ENCODE peak calls at places on chromosomes 11 and 22, in four cellular contexts. B, F, M and J are unnamed samples.
A peak's percentile ranks its signal among the peaks of the same experiment; 100 is the strongest.

GRCh38 chr11:8327761-8328192 is 64.1 kb upstream of the LMO1 start:
- DNase-seq in B (no peak), F (no peak), M (no peak), J (peak; percentile 35)

GRCh38 chr11:1768141-1768469 is 4.4 kb upstream of the CTSD start:
- DNase-seq in B (no peak), F (no peak), M (no peak), J (no peak)

GRCh38 chr11:47213985-47214564 is 699 bp upstream of the DDB2 start:
- DNase-seq in B (peak; percentile 77), F (peak; percentile 85), M (peak; percentile 96), J (peak; percentile 91)

GRCh38 chr22:37419916-37420655 is 7.2 kb downstream of the ELFN2 start:
- DNase-seq in B (peak; percentile 34), F (peak; percentile 64), M (peak; percentile 17), J (peak; percentile 57)

GRCh38 chr22:45977003-45977395 is at the start of gene WNT7B:
- DNase-seq in B (peak; percentile 50), F (peak; percentile 79), M (no peak), J (no peak)

GRCh38 chr22:47486569-47487312 is 724.3 kb downstream of the TBC1D22A start:
- DNase-seq in B (no peak), F (no peak), M (no peak), J (no peak)

GRCh38 chr11:114159320-114159719 is 99.8 kb downstream of the ZBTB16 start:
- DNase-seq in B (no peak), F (no peak), M (no peak), J (no peak)

GRCh38 chr11:3163241-3163981 is 1.7 kb downstream of the OSBPL5 start:
- DNase-seq in B (no peak), F (no peak), M (peak; percentile 52), J (no peak)

GRCh38 chr11:105609832-105610781 is at the start of gene GRIA4:
- DNase-seq in B (peak; percentile 76), F (no peak), M (no peak), J (no peak)
- H3K4me3 ChIP-seq in B (peak within 1 kb of the TSS; percentile 71), F (no peak within 1 kb of the TSS), M (no peak within 1 kb of the TSS), J (no peak within 1 kb of the TSS)

DNA sequence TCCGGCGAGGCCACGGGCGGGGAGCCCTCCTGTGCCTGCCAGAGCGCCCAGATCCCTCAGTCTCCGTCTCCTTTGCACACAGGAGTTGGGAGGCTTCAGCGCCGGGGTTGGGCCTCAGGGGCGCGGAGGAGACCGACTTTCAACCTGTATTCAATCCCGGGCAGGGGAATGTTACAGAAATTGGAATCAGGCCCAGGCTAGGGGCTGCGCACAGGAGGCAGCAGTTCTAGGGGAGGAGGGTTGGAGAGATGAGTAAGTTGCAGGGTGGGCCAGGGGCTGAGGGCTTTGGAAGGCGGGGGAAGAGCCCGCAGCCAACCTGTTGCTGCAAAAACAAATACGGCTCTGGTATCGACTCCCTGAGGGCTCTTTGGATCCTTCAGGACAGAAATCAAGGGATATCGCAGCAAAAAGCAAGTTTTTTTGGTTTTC is 651 bp upstream of the KCNA4 start:
- DNase-seq in B (no peak), F (no peak), M (no peak), J (no peak)
- H3K27me3 ChIP-seq in B (peaks cover 85% of the 10 kb centered on the region), F (peaks cover 41% of the 10 kb centered on the region), M (peaks cover 15% of the 10 kb centered on the region), J (no peaks in the 10 kb centered on the region)

GRCh38 chr11:83033367-83033766 is 38.3 kb downstream of the RAB30 start:
- DNase-seq in B (no peak), F (no peak), M (no peak), J (no peak)
- H3K4me3 ChIP-seq in B (no peak overlapping the region), F (no peak overlapping the region), M (no peak overlapping the region), J (no peak overlapping the region)

GRCh38 chr11:19433367-19433766 is 192.6 kb upstream of the E2F8 start:
- DNase-seq in B (no peak), F (no peak), M (no peak), J (no peak)

GRCh38 chr11:19435306-19435989 is 194.7 kb upstream of the E2F8 start:
- DNase-seq in B (no peak), F (no peak), M (no peak), J (no peak)

GRCh38 chr11:19431059-19431398 is 190.3 kb upstream of the E2F8 start:
- DNase-seq in B (no peak), F (no peak), M (no peak), J (no peak)

GRCh38 chr11:19432370-19433163 is 191.8 kb upstream of the E2F8 start:
- DNase-seq in B (no peak), F (peak; percentile 72), M (no peak), J (no peak)

DNA sequence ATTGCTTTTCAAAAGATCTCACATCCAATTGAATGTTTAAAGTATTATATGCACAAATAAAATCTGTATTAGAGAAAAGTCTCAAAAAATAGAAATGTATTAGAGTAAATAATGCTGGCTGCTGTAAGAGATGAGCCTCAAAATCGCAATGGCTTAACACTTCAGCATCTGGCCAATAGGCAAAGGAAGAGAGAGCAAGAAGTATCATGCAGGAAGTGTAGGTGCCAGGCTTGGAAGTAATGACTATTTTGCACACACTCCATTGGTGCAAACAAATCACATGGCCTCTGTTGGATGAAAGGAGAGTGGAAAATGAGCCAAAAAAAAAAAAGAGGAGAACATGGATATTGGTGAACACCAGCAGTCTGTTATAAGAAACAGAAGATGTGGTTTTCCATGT is 193.0 kb upstream of the E2F8 start:
- DNase-seq in B (no peak), F (no peak), M (no peak), J (no peak)
- H3K27me3 ChIP-seq in B (no peaks in the 10 kb centered on the region), F (no peaks in the 10 kb centered on the region), M (peaks cover 8% of the 10 kb centered on the region), J (peaks cover 10% of the 10 kb centered on the region)

GRCh38 chr11:68011046-68011943 is 1.2 kb downstream of the ALDH3B1 start:
- DNase-seq in B (no peak), F (peak; percentile 31), M (peak; percentile 65), J (no peak)
- H3K4me3 ChIP-seq in B (no peak overlapping the region), F (peak overlapping the region; percentile 59), M (peak overlapping the region; percentile 66), J (no peak overlapping the region)

DNA sequence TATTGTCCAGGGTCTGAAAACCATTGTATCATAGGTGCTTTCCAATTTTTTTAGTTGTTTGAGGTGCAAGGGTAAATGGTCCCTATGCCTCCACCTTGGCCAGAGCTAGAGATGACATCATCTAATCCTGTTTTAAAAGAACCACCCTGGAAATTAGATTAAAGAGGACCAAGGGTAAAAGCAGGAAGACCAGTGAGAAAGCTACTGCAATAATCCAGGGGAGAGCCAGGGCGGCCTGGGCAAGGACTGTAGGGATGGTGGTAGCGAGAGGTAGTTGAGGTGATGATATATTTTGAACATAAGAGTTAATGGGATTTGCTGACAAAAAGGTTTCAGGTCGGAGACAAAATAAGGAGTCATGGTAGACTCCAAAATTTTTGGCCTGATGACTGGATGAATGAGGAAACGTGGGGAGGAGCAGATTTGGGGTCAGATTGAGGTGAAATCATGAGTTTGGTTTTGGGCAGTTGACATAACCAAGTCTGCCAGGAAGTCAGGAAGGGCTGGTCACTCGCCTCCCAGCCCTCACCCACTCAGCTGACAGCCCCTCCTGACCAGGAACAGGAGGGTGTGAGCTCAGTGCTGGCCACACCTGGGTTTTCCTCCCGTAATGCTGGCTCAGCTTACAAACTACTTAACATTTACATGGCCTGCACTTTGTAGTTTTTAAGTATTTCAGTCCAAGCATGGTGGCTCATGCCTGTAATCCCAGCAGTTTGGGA is 23.0 kb downstream of the SCN4B start:
- DNase-seq in B (no peak), F (peak; percentile 59), M (no peak), J (no peak)
- H3K27me3 ChIP-seq in B (no peaks in the 10 kb centered on the region), F (no peaks in the 10 kb centered on the region), M (no peaks in the 10 kb centered on the region), J (peaks cover 8% of the 10 kb centered on the region)

GRCh38 chr11:14971865-14972580 is at the start of gene CALCA:
- DNase-seq in B (peak; percentile 19), F (no peak), M (no peak), J (no peak)
- H3K4me3 ChIP-seq in B (no peak within 1 kb of the TSS), F (no peak within 1 kb of the TSS), M (no peak within 1 kb of the TSS), J (no peak within 1 kb of the TSS)

DNA sequence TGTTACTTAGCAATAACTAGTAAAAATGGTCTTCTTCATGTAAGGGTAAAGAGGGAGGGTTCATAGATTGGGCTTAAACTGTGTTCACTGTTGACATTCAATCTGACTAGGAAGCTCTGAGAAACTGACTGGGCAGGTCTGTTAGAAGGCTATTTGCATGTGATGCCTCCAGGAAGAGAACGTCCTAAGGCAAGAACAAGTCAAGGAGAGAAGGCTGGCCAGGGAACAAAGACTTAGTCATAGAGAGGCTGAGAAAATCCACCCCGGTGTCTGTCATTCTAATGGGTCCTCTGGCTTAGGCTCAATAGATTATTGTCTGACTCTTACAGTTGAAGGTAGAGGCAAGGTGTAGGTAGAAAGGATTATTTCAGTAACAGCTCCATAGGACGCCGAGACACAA is 50.3 kb upstream of the CD44 start:
- DNase-seq in B (no peak), F (peak; percentile 76), M (no peak), J (no peak)
- H3K27me3 ChIP-seq in B (no peaks in the 10 kb centered on the region), F (no peaks in the 10 kb centered on the region), M (no peaks in the 10 kb centered on the region), J (no peaks in the 10 kb centered on the region)